ENCODE peak calls at places on chromosome 1, in four cellular contexts. I is HCT116, F is heart left ventricle, O is K562. M is an unnamed sample.

GRCh38 chr1:188620236-188620635 is 1791.5 kb downstream of the PLA2G4A start:
- DNase-seq in F (no peak), O (no peak), I (no peak), M (no peak)

GRCh38 chr1:155083865-155084721 is 5.5 kb downstream of the EFNA3 start:
- DNase-seq in F (no peak), O (no peak), I (no peak), M (no peak)

GRCh38 chr1:220920967-220921366 is 41.7 kb downstream of the HLX start:
- DNase-seq in O (no peak), F (no peak), I (no peak), M (no peak)

GRCh38 chr1:39230261-39231190 is 26.0 kb downstream of the MACF1 start:
- DNase-seq in O (no peak), F (no peak), I (no peak), M (no peak)

GRCh38 chr1:197690074-197690473 is 85.2 kb downstream of the DENND1B start:
- DNase-seq in O (no peak), I (no peak), F (no peak), M (no peak)

GRCh38 chr1:10598088-10598712 is 123.5 kb downstream of the PEX14 start:
- DNase-seq in F (no peak), I (no peak), O (no peak), M (no peak)

GRCh38 chr1:180901221-180901990 is 11.3 kb upstream of the KIAA1614 start:
- DNase-seq in I (no peak), F (no peak), O (no peak), M (peak; percentile 13)

GRCh38 chr1:36573445-36573844 is 90.7 kb upstream of the CSF3R start:
- DNase-seq in O (no peak), I (no peak), F (no peak), M (no peak)

GRCh38 chr1:33072707-33073106 is 8.2 kb upstream of the AZIN2 start:
- DNase-seq in F (no peak), I (no peak), O (no peak), M (no peak)

GRCh38 chr1:156602557-156602993 is 1.3 kb upstream of the GPATCH4 start:
- DNase-seq in F (no peak), O (peak; percentile 45), I (peak; percentile 43), M (no peak)

GRCh38 chr1:110239491-110240430 is 29.6 kb downstream of the KCNC4 start:
- DNase-seq in O (no peak), I (no peak), F (no peak), M (no peak)

GRCh38 chr1:86487131-86487804 is 18.5 kb downstream of the CLCA1 start:
- DNase-seq in I (no peak), F (peak; percentile 59), O (no peak), M (no peak)

GRCh38 chr1:244160455-244161020 is 109.5 kb downstream of the ZBTB18 start:
- DNase-seq in O (no peak), I (no peak), F (no peak), M (no peak)

GRCh38 chr1:204941415-204942338 is 71.0 kb downstream of the NFASC start:
- DNase-seq in F (peak; percentile 60), I (peak; percentile 34), O (peak; percentile 73), M (no peak)

GRCh38 chr1:40662864-40663263 is 2.6 kb downstream of the RIMS3 start:
- DNase-seq in O (no peak), I (no peak), F (no peak), M (no peak)

GRCh38 chr1:176531896-176532892 is 69.2 kb downstream of the PAPPA2 start:
- DNase-seq in I (no peak), F (no peak), O (no peak), M (no peak)

GRCh38 chr1:242873661-242874060 is 349.2 kb upstream of the PLD5 start:
- DNase-seq in F (no peak), O (no peak), I (no peak), M (no peak)

GRCh38 chr1:33161061-33161681 is 20.7 kb downstream of the TRIM62 start:
- DNase-seq in I (no peak), F (peak; percentile 72), O (no peak), M (no peak)

GRCh38 chr1:32071758-32072621 is 749 bp upstream of the TMEM39B start:
- DNase-seq in O (no peak), F (no peak), I (no peak), M (no peak)

GRCh38 chr1:18635070-18635577 is 4.5 kb downstream of the PAX7 start:
- DNase-seq in F (no peak), I (no peak), O (no peak), M (no peak)

GRCh38 chr1:20187813-20188454 is 1.6 kb upstream of the PLA2G2C start:
- DNase-seq in I (no peak), F (no peak), O (peak; percentile 62), M (no peak)
- H3K4me1 ChIP-seq in I (no peaks in the 10 kb centered on the region), F (peaks cover 31% of the 10 kb centered on the region), O (peaks cover 83% of the 10 kb centered on the region), M (peaks cover 41% of the 10 kb centered on the region)

GRCh38 chr1:2910211-2910610 is 108.7 kb upstream of the TTC34 start:
- DNase-seq in F (no peak), I (no peak), O (no peak), M (no peak)
- H3K27ac ChIP-seq in F (no peak overlapping the region), I (no peak overlapping the region), O (no peak overlapping the region), M (no peak overlapping the region)

DNA sequence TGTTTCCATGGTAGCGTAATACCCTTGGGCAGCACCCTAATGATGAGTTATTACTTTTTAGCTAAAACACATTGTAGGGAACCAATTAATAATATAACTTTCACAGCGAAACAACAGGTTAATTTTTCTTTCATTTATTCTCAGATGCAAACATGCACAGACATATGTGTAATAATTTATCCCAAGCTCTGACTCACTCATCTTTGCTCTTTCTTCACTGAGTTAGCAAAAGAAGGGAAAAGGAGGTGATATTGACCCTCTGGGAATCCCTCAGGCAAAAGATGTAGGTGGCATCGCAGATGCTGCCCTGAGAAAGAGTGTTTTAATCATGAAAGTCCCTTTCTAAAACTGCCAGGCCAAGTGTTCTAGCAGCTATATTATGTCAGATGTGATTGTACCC is 379.5 kb downstream of the SIPA1L2 start:
- DNase-seq in O (no peak), I (no peak), F (no peak), M (no peak)
- H3K4me3 ChIP-seq in O (no peak overlapping the region), I (no peak overlapping the region), F (no peak overlapping the region), M (no peak overlapping the region)

DNA sequence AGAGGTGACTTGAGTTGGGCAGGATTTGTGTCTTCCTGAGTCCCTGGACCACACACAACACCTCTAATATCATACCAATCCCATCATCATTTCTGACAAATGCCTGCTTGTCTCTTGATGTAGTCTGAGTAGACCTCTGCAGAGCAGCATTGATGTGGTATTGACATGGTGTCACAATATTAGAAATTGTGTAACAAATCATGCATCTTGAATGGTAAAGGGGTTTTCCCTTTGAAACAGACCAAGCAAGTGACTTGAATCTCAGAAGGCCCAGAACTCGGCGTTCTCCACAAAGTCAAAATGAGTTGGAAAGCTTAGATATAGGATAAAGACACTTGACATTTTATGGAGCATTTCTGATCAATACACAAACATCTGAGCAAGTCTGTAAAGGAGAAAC is 72.7 kb upstream of the KIRREL1 start:
- DNase-seq in I (no peak), F (no peak), O (no peak), M (no peak)
- H3K4me1 ChIP-seq in I (no peaks in the 10 kb centered on the region), F (peaks cover 15% of the 10 kb centered on the region), O (peaks cover 3% of the 10 kb centered on the region), M (no peaks in the 10 kb centered on the region)

GRCh38 chr1:229409616-229410369 is 24.1 kb downstream of the ACTA1 start:
- DNase-seq in O (no peak), F (no peak), I (no peak), M (no peak)

GRCh38 chr1:229406798-229407197 is 27.1 kb downstream of the ACTA1 start:
- DNase-seq in I (no peak), F (no peak), O (no peak), M (no peak)

GRCh38 chr1:229408458-229409037 is 25.3 kb downstream of the ACTA1 start:
- DNase-seq in F (peak; percentile 83), I (no peak), O (no peak), M (no peak)

GRCh38 chr1:229410370-229410691 is 23.6 kb downstream of the ACTA1 start:
- DNase-seq in F (no peak), I (no peak), O (no peak), M (no peak)

GRCh38 chr1:229407206-229408026 is 26.5 kb downstream of the ACTA1 start:
- DNase-seq in O (peak; percentile 31), I (no peak), F (no peak), M (no peak)
- H3K27ac ChIP-seq in O (no peak overlapping the region), I (no peak overlapping the region), F (peak overlapping the region; percentile 98), M (no peak overlapping the region)

GRCh38 chr1:102110591-102110990 is 113.9 kb upstream of the OLFM3 start:
- DNase-seq in F (no peak), O (no peak), I (no peak), M (no peak)

GRCh38 chr1:102103645-102104044 is 106.9 kb upstream of the OLFM3 start:
- DNase-seq in O (no peak), F (no peak), I (no peak), M (no peak)

GRCh38 chr1:102105931-102106550 is 109.3 kb upstream of the OLFM3 start:
- DNase-seq in F (no peak), O (no peak), I (no peak), M (no peak)

GRCh38 chr1:102102276-102102780 is 105.6 kb upstream of the OLFM3 start:
- DNase-seq in I (no peak), F (no peak), O (no peak), M (no peak)

GRCh38 chr1:102107441-102107840 is 110.7 kb upstream of the OLFM3 start:
- DNase-seq in O (no peak), I (no peak), F (no peak), M (no peak)
- H3K4me3 ChIP-seq in O (no peak overlapping the region), I (no peak overlapping the region), F (no peak overlapping the region), M (no peak overlapping the region)

GRCh38 chr1:93810316-93810715 is 68.7 kb downstream of the DNTTIP2 start:
- DNase-seq in I (no peak), O (no peak), F (no peak), M (no peak)
- H3K4me1 ChIP-seq in I (peaks cover 34% of the 10 kb centered on the region), O (peaks cover 2% of the 10 kb centered on the region), F (peaks cover 21% of the 10 kb centered on the region), M (no peaks in the 10 kb centered on the region)

GRCh38 chr1:161220002-161220401 is 3.4 kb downstream of the APOA2 start:
- DNase-seq in I (no peak), F (no peak), O (no peak), M (no peak)

GRCh38 chr1:161216945-161217712 is 2.0 kb downstream of the FCER1G start:
- DNase-seq in O (no peak), I (no peak), F (no peak), M (no peak)

GRCh38 chr1:161219078-161219892 is 4.1 kb downstream of the APOA2 start:
- DNase-seq in O (no peak), I (no peak), F (no peak), M (no peak)

GRCh38 chr1:161218301-161219077 is 3.4 kb downstream of the FCER1G start:
- DNase-seq in F (no peak), O (no peak), I (no peak), M (peak; percentile 16)

GRCh38 chr1:161217831-161218230 is 2.7 kb downstream of the FCER1G start:
- DNase-seq in I (no peak), O (no peak), F (no peak), M (no peak)
- H3K27ac ChIP-seq in I (no peak overlapping the region), O (no peak overlapping the region), F (no peak overlapping the region), M (peak overlapping the region; percentile 52)